ENCODE peak calls at places on chromosome 11, in five cellular contexts. W is occipital lobe, G is GM04503, I is WERI-Rb-1, F is adipocyte. O is an unnamed sample.

GRCh38 chr11:67445515-67445914 is 2.2 kb upstream of the CORO1B start:
- DNase-seq in W (no peak), G (no peak), I (no peak), F (no peak), O (no peak)

GRCh38 chr11:12433571-12434061 is 56.2 kb downstream of the PARVA start:
- DNase-seq in W (no peak), G (peak), I (no peak), F (peak), O (peak)

GRCh38 chr11:120057595-120058581 is 80.0 kb downstream of the TRIM29 start:
- DNase-seq in W (no peak), G (no peak), I (peak), F (no peak), O (no peak)

GRCh38 chr11:76339217-76339616 is 41.7 kb downstream of the THAP12 start:
- DNase-seq in W (no peak), G (peak), I (no peak), F (no peak), O (peak)

GRCh38 chr11:35791088-35791958 is 128.7 kb downstream of the TRIM44 start:
- DNase-seq in W (no peak), G (no peak), I (no peak), F (peak), O (no peak)

GRCh38 chr11:11594162-11594561 is 27.6 kb downstream of the GALNT18 start:
- DNase-seq in W (no peak), G (no peak), I (no peak), F (no peak), O (no peak)

GRCh38 chr11:86735462-86736302 is 63.3 kb upstream of the ME3 start:
- DNase-seq in W (no peak), G (peak), I (no peak), F (peak), O (no peak)

GRCh38 chr11:134033696-134034491 is 35.0 kb upstream of the JAM3 start:
- DNase-seq in W (peak), G (peak), I (peak), F (peak), O (peak)

GRCh38 chr11:16154715-16155396 is 201.5 kb downstream of the SOX6 start:
- DNase-seq in W (no peak), G (no peak), I (no peak), F (no peak), O (no peak)

GRCh38 chr11:1679881-1680280 is 17.1 kb upstream of the KRTAP5-6 start:
- DNase-seq in W (no peak), G (no peak), I (no peak), F (no peak), O (no peak)

GRCh38 chr11:2378527-2379210 is 1.6 kb downstream of the CD81 start:
- DNase-seq in W (no peak), G (peak), I (no peak), F (peak), O (no peak)

GRCh38 chr11:94010136-94010535 is 11.0 kb upstream of the HEPHL1 start:
- DNase-seq in W (no peak), G (no peak), I (no peak), F (no peak), O (no peak)

GRCh38 chr11:111634981-111635705 is 32.9 kb downstream of the SIK2 start:
- DNase-seq in W (no peak), G (no peak), I (no peak), F (peak), O (no peak)